ENCODE peak calls at places on chromosomes 3 and 15, in six cellular contexts. One of them, this sample, is unnamed.

GRCh38 chr15:27179789-27180188 is 208.8 kb downstream of the GABRG3 start:
- DNase-seq in kidney glomerular epithelial cell: no peak
- DNase-seq in lower leg skin: no peak
- DNase-seq in fibroblast of mammary gland: no peak
- DNase-seq in psoas muscle: no peak
- DNase-seq in activated T-helper 9 cell treated with anti-CD3 and anti-CD28 coated beads, Interleukin-2, amount 50 U/mL, for 16 hours: no peak
- DNase-seq in this sample: no peak

GRCh38 chr3:152196782-152197181 is 71.9 kb upstream of the MBNL1 start:
- DNase-seq in kidney glomerular epithelial cell: no peak
- DNase-seq in lower leg skin: no peak
- DNase-seq in fibroblast of mammary gland: no peak
- DNase-seq in psoas muscle: no peak
- DNase-seq in activated T-helper 9 cell treated with anti-CD3 and anti-CD28 coated beads, Interleukin-2, amount 50 U/mL, for 16 hours: no peak
- DNase-seq in this sample: no peak

GRCh38 chr3:87082806-87083440 is 92.0 kb upstream of the VGLL3 start:
- DNase-seq in kidney glomerular epithelial cell: peak; percentile 49
- DNase-seq in lower leg skin: peak; percentile 16
- DNase-seq in fibroblast of mammary gland: peak; percentile 78
- DNase-seq in psoas muscle: no peak
- DNase-seq in activated T-helper 9 cell treated with anti-CD3 and anti-CD28 coated beads, Interleukin-2, amount 50 U/mL, for 16 hours: no peak
- DNase-seq in this sample: no peak

GRCh38 chr3:32909999-32910398 is 41.4 kb upstream of the CCR4 start:
- DNase-seq in kidney glomerular epithelial cell: no peak
- DNase-seq in lower leg skin: no peak
- DNase-seq in fibroblast of mammary gland: no peak
- DNase-seq in psoas muscle: no peak
- DNase-seq in activated T-helper 9 cell treated with anti-CD3 and anti-CD28 coated beads, Interleukin-2, amount 50 U/mL, for 16 hours: no peak
- DNase-seq in this sample: no peak

GRCh38 chr3:134640872-134641470 is 9.9 kb downstream of the KY start:
- DNase-seq in kidney glomerular epithelial cell: peak; percentile 19
- DNase-seq in lower leg skin: no peak
- DNase-seq in fibroblast of mammary gland: peak; percentile 25
- DNase-seq in psoas muscle: no peak
- DNase-seq in activated T-helper 9 cell treated with anti-CD3 and anti-CD28 coated beads, Interleukin-2, amount 50 U/mL, for 16 hours: no peak
- DNase-seq in this sample: no peak

GRCh38 chr3:129473067-129473765 is 33.2 kb downstream of the IFT122 start:
- DNase-seq in kidney glomerular epithelial cell: no peak
- DNase-seq in lower leg skin: no peak
- DNase-seq in fibroblast of mammary gland: no peak
- DNase-seq in psoas muscle: no peak
- DNase-seq in activated T-helper 9 cell treated with anti-CD3 and anti-CD28 coated beads, Interleukin-2, amount 50 U/mL, for 16 hours: no peak
- DNase-seq in this sample: no peak

GRCh38 chr3:98733055-98733777 is 29.9 kb upstream of the ST3GAL6 start:
- DNase-seq in kidney glomerular epithelial cell: peak; percentile 12
- DNase-seq in lower leg skin: no peak
- DNase-seq in fibroblast of mammary gland: no peak
- DNase-seq in psoas muscle: peak; percentile 32
- DNase-seq in activated T-helper 9 cell treated with anti-CD3 and anti-CD28 coated beads, Interleukin-2, amount 50 U/mL, for 16 hours: no peak
- DNase-seq in this sample: peak; percentile 27

GRCh38 chr3:157856078-157856939 is 249.9 kb downstream of the SHOX2 start:
- DNase-seq in kidney glomerular epithelial cell: no peak
- DNase-seq in lower leg skin: no peak
- DNase-seq in fibroblast of mammary gland: peak; percentile 57
- DNase-seq in psoas muscle: no peak
- DNase-seq in activated T-helper 9 cell treated with anti-CD3 and anti-CD28 coated beads, Interleukin-2, amount 50 U/mL, for 16 hours: no peak
- DNase-seq in this sample: no peak

GRCh38 chr3:160183375-160184076 is 41.7 kb upstream of the C3orf80 start:
- DNase-seq in kidney glomerular epithelial cell: no peak
- DNase-seq in lower leg skin: no peak
- DNase-seq in fibroblast of mammary gland: peak; percentile 57
- DNase-seq in psoas muscle: no peak
- DNase-seq in activated T-helper 9 cell treated with anti-CD3 and anti-CD28 coated beads, Interleukin-2, amount 50 U/mL, for 16 hours: no peak
- DNase-seq in this sample: no peak

GRCh38 chr3:111669926-111670630 is 74.9 kb upstream of the ZBED2 start:
- DNase-seq in kidney glomerular epithelial cell: peak; percentile 13
- DNase-seq in lower leg skin: no peak
- DNase-seq in fibroblast of mammary gland: peak; percentile 34
- DNase-seq in psoas muscle: no peak
- DNase-seq in activated T-helper 9 cell treated with anti-CD3 and anti-CD28 coated beads, Interleukin-2, amount 50 U/mL, for 16 hours: no peak
- DNase-seq in this sample: no peak

GRCh38 chr3:152051501-152052404 is 178.3 kb downstream of the SUCNR1 start:
- DNase-seq in kidney glomerular epithelial cell: peak; percentile 43
- DNase-seq in lower leg skin: no peak
- DNase-seq in fibroblast of mammary gland: peak; percentile 45
- DNase-seq in psoas muscle: no peak
- DNase-seq in activated T-helper 9 cell treated with anti-CD3 and anti-CD28 coated beads, Interleukin-2, amount 50 U/mL, for 16 hours: no peak
- DNase-seq in this sample: no peak

GRCh38 chr3:156552973-156553372 is 1.9 kb downstream of the SSR3 start:
- DNase-seq in kidney glomerular epithelial cell: no peak
- DNase-seq in lower leg skin: no peak
- DNase-seq in fibroblast of mammary gland: no peak
- DNase-seq in psoas muscle: no peak
- DNase-seq in activated T-helper 9 cell treated with anti-CD3 and anti-CD28 coated beads, Interleukin-2, amount 50 U/mL, for 16 hours: no peak
- DNase-seq in this sample: no peak

GRCh38 chr3:32453346-32453745 is 49.3 kb downstream of the CMTM6 start:
- DNase-seq in kidney glomerular epithelial cell: peak; percentile 17
- DNase-seq in lower leg skin: no peak
- DNase-seq in fibroblast of mammary gland: peak; percentile 57
- DNase-seq in psoas muscle: no peak
- DNase-seq in activated T-helper 9 cell treated with anti-CD3 and anti-CD28 coated beads, Interleukin-2, amount 50 U/mL, for 16 hours: no peak
- DNase-seq in this sample: no peak

GRCh38 chr3:128487813-128488635 is 5.0 kb downstream of the GATA2 start:
- DNase-seq in kidney glomerular epithelial cell: peak; percentile 41
- DNase-seq in lower leg skin: peak; percentile 46
- DNase-seq in fibroblast of mammary gland: peak; percentile 65
- DNase-seq in psoas muscle: peak; percentile 84
- DNase-seq in activated T-helper 9 cell treated with anti-CD3 and anti-CD28 coated beads, Interleukin-2, amount 50 U/mL, for 16 hours: no peak
- DNase-seq in this sample: peak; percentile 85

GRCh38 chr3:61315874-61316273 is 64.6 kb upstream of the FHIT start:
- DNase-seq in kidney glomerular epithelial cell: peak; percentile 26
- DNase-seq in lower leg skin: no peak
- DNase-seq in fibroblast of mammary gland: peak; percentile 1
- DNase-seq in psoas muscle: no peak
- DNase-seq in activated T-helper 9 cell treated with anti-CD3 and anti-CD28 coated beads, Interleukin-2, amount 50 U/mL, for 16 hours: no peak
- DNase-seq in this sample: no peak

GRCh38 chr3:179882322-179882721 is 154.4 kb downstream of the PEX5L start:
- DNase-seq in kidney glomerular epithelial cell: no peak
- DNase-seq in lower leg skin: no peak
- DNase-seq in fibroblast of mammary gland: no peak
- DNase-seq in psoas muscle: no peak
- DNase-seq in activated T-helper 9 cell treated with anti-CD3 and anti-CD28 coated beads, Interleukin-2, amount 50 U/mL, for 16 hours: no peak
- DNase-seq in this sample: no peak

GRCh38 chr15:99006904-99007495 is 592 bp downstream of the PGPEP1L start:
- DNase-seq in kidney glomerular epithelial cell: no peak
- DNase-seq in lower leg skin: no peak
- DNase-seq in fibroblast of mammary gland: no peak
- DNase-seq in psoas muscle: no peak
- DNase-seq in activated T-helper 9 cell treated with anti-CD3 and anti-CD28 coated beads, Interleukin-2, amount 50 U/mL, for 16 hours: no peak
- DNase-seq in this sample: no peak

GRCh38 chr15:68442041-68442440 is 10.1 kb upstream of the ITGA11 start:
- DNase-seq in kidney glomerular epithelial cell: no peak
- DNase-seq in lower leg skin: peak; percentile 48
- DNase-seq in fibroblast of mammary gland: no peak
- DNase-seq in psoas muscle: no peak
- DNase-seq in activated T-helper 9 cell treated with anti-CD3 and anti-CD28 coated beads, Interleukin-2, amount 50 U/mL, for 16 hours: no peak
- DNase-seq in this sample: peak; percentile 64

GRCh38 chr3:152589644-152590043 is 245.3 kb upstream of the P2RY1 start:
- DNase-seq in kidney glomerular epithelial cell: no peak
- DNase-seq in lower leg skin: no peak
- DNase-seq in fibroblast of mammary gland: no peak
- DNase-seq in psoas muscle: no peak
- DNase-seq in activated T-helper 9 cell treated with anti-CD3 and anti-CD28 coated beads, Interleukin-2, amount 50 U/mL, for 16 hours: no peak
- DNase-seq in this sample: no peak

GRCh38 chr15:60479361-60479684 is 381 bp upstream of the ICE2 start:
- DNase-seq in kidney glomerular epithelial cell: no peak
- DNase-seq in lower leg skin: no peak
- DNase-seq in fibroblast of mammary gland: no peak
- DNase-seq in psoas muscle: no peak
- DNase-seq in activated T-helper 9 cell treated with anti-CD3 and anti-CD28 coated beads, Interleukin-2, amount 50 U/mL, for 16 hours: no peak
- DNase-seq in this sample: no peak

GRCh38 chr3:179297971-179298725 is 24.7 kb upstream of the ZNF639 start:
- DNase-seq in kidney glomerular epithelial cell: no peak
- DNase-seq in lower leg skin: no peak
- DNase-seq in fibroblast of mammary gland: no peak
- DNase-seq in psoas muscle: no peak
- DNase-seq in activated T-helper 9 cell treated with anti-CD3 and anti-CD28 coated beads, Interleukin-2, amount 50 U/mL, for 16 hours: no peak
- DNase-seq in this sample: no peak

GRCh38 chr3:11238057-11238456 is 34.1 kb upstream of the ATG7 start:
- DNase-seq in kidney glomerular epithelial cell: peak; percentile 26
- DNase-seq in lower leg skin: no peak
- DNase-seq in fibroblast of mammary gland: peak; percentile 87
- DNase-seq in psoas muscle: no peak
- DNase-seq in activated T-helper 9 cell treated with anti-CD3 and anti-CD28 coated beads, Interleukin-2, amount 50 U/mL, for 16 hours: no peak
- DNase-seq in this sample: no peak

GRCh38 chr3:183857863-183858262 is 26.8 kb downstream of the PARL start:
- DNase-seq in kidney glomerular epithelial cell: no peak
- DNase-seq in lower leg skin: no peak
- DNase-seq in fibroblast of mammary gland: no peak
- DNase-seq in psoas muscle: no peak
- DNase-seq in activated T-helper 9 cell treated with anti-CD3 and anti-CD28 coated beads, Interleukin-2, amount 50 U/mL, for 16 hours: no peak
- DNase-seq in this sample: no peak

GRCh38 chr3:101809178-101810022 is 30.4 kb downstream of the NXPE3 start:
- DNase-seq in kidney glomerular epithelial cell: peak; percentile 48
- DNase-seq in lower leg skin: no peak
- DNase-seq in fibroblast of mammary gland: peak; percentile 60
- DNase-seq in psoas muscle: no peak
- DNase-seq in activated T-helper 9 cell treated with anti-CD3 and anti-CD28 coated beads, Interleukin-2, amount 50 U/mL, for 16 hours: no peak
- DNase-seq in this sample: no peak

GRCh38 chr15:73906346-73907017 is 19.8 kb upstream of the LOXL1 start:
- DNase-seq in kidney glomerular epithelial cell: no peak
- DNase-seq in lower leg skin: no peak
- DNase-seq in fibroblast of mammary gland: peak; percentile 75
- DNase-seq in psoas muscle: no peak
- DNase-seq in activated T-helper 9 cell treated with anti-CD3 and anti-CD28 coated beads, Interleukin-2, amount 50 U/mL, for 16 hours: no peak
- DNase-seq in this sample: no peak

GRCh38 chr3:54123538-54124196 is 1.3 kb downstream of the CACNA2D3 start:
- DNase-seq in kidney glomerular epithelial cell: peak; percentile 12
- DNase-seq in lower leg skin: no peak
- DNase-seq in fibroblast of mammary gland: no peak
- DNase-seq in psoas muscle: no peak
- DNase-seq in activated T-helper 9 cell treated with anti-CD3 and anti-CD28 coated beads, Interleukin-2, amount 50 U/mL, for 16 hours: no peak
- DNase-seq in this sample: no peak

GRCh38 chr3:101333883-101334282 is 13.5 kb upstream of the IMPG2 start:
- DNase-seq in kidney glomerular epithelial cell: no peak
- DNase-seq in lower leg skin: no peak
- DNase-seq in fibroblast of mammary gland: no peak
- DNase-seq in psoas muscle: no peak
- DNase-seq in activated T-helper 9 cell treated with anti-CD3 and anti-CD28 coated beads, Interleukin-2, amount 50 U/mL, for 16 hours: no peak
- DNase-seq in this sample: no peak

GRCh38 chr3:121974601-121975111 is 47.4 kb downstream of the ILDR1 start:
- DNase-seq in kidney glomerular epithelial cell: no peak
- DNase-seq in lower leg skin: no peak
- DNase-seq in fibroblast of mammary gland: peak; percentile 7
- DNase-seq in psoas muscle: no peak
- DNase-seq in activated T-helper 9 cell treated with anti-CD3 and anti-CD28 coated beads, Interleukin-2, amount 50 U/mL, for 16 hours: no peak
- DNase-seq in this sample: no peak

GRCh38 chr3:58041826-58042324 is 33.7 kb downstream of the FLNB start:
- DNase-seq in kidney glomerular epithelial cell: peak; percentile 68
- DNase-seq in lower leg skin: no peak
- DNase-seq in fibroblast of mammary gland: peak; percentile 44
- DNase-seq in psoas muscle: no peak
- DNase-seq in activated T-helper 9 cell treated with anti-CD3 and anti-CD28 coated beads, Interleukin-2, amount 50 U/mL, for 16 hours: no peak
- DNase-seq in this sample: no peak

GRCh38 chr3:105827959-105828358 is 40.9 kb downstream of the CBLB start:
- DNase-seq in kidney glomerular epithelial cell: peak; percentile 53
- DNase-seq in lower leg skin: peak; percentile 33
- DNase-seq in fibroblast of mammary gland: peak; percentile 97
- DNase-seq in psoas muscle: no peak
- DNase-seq in activated T-helper 9 cell treated with anti-CD3 and anti-CD28 coated beads, Interleukin-2, amount 50 U/mL, for 16 hours: no peak
- DNase-seq in this sample: peak; percentile 53

GRCh38 chr15:41790756-41791546 is 16.7 kb downstream of the MAPKBP1 start:
- DNase-seq in kidney glomerular epithelial cell: peak; percentile 73
- DNase-seq in lower leg skin: no peak
- DNase-seq in fibroblast of mammary gland: peak; percentile 66
- DNase-seq in psoas muscle: no peak
- DNase-seq in activated T-helper 9 cell treated with anti-CD3 and anti-CD28 coated beads, Interleukin-2, amount 50 U/mL, for 16 hours: no peak
- DNase-seq in this sample: no peak

GRCh38 chr3:61559108-61559731 is 2.2 kb upstream of the PTPRG start:
- DNase-seq in kidney glomerular epithelial cell: no peak
- DNase-seq in lower leg skin: no peak
- DNase-seq in fibroblast of mammary gland: peak; percentile 35
- DNase-seq in psoas muscle: no peak
- DNase-seq in activated T-helper 9 cell treated with anti-CD3 and anti-CD28 coated beads, Interleukin-2, amount 50 U/mL, for 16 hours: no peak
- DNase-seq in this sample: no peak

GRCh38 chr3:179146911-179147570 is 1.1 kb upstream of the PIK3CA start:
- DNase-seq in kidney glomerular epithelial cell: peak; percentile 75
- DNase-seq in lower leg skin: peak; percentile 33
- DNase-seq in fibroblast of mammary gland: peak; percentile 76
- DNase-seq in psoas muscle: no peak
- DNase-seq in activated T-helper 9 cell treated with anti-CD3 and anti-CD28 coated beads, Interleukin-2, amount 50 U/mL, for 16 hours: no peak
- DNase-seq in this sample: no peak

GRCh38 chr3:28186748-28187147 is 54.7 kb upstream of the CMC1 start:
- DNase-seq in kidney glomerular epithelial cell: no peak
- DNase-seq in lower leg skin: no peak
- DNase-seq in fibroblast of mammary gland: no peak
- DNase-seq in psoas muscle: no peak
- DNase-seq in activated T-helper 9 cell treated with anti-CD3 and anti-CD28 coated beads, Interleukin-2, amount 50 U/mL, for 16 hours: no peak
- DNase-seq in this sample: no peak

GRCh38 chr3:42590989-42591756 is 513 bp downstream of the SS18L2 start:
- DNase-seq in kidney glomerular epithelial cell: no peak
- DNase-seq in lower leg skin: no peak
- DNase-seq in fibroblast of mammary gland: peak; percentile 14
- DNase-seq in psoas muscle: peak; percentile 13
- DNase-seq in activated T-helper 9 cell treated with anti-CD3 and anti-CD28 coated beads, Interleukin-2, amount 50 U/mL, for 16 hours: no peak
- DNase-seq in this sample: no peak

GRCh38 chr3:5348229-5348628 is 160.7 kb downstream of the EDEM1 start:
- DNase-seq in kidney glomerular epithelial cell: no peak
- DNase-seq in lower leg skin: no peak
- DNase-seq in fibroblast of mammary gland: no peak
- DNase-seq in psoas muscle: no peak
- DNase-seq in activated T-helper 9 cell treated with anti-CD3 and anti-CD28 coated beads, Interleukin-2, amount 50 U/mL, for 16 hours: no peak
- DNase-seq in this sample: no peak

GRCh38 chr15:35289029-35289617 is 204.0 kb upstream of the NANOGP8 start:
- DNase-seq in kidney glomerular epithelial cell: peak; percentile 55
- DNase-seq in lower leg skin: no peak
- DNase-seq in fibroblast of mammary gland: peak; percentile 80
- DNase-seq in psoas muscle: no peak
- DNase-seq in activated T-helper 9 cell treated with anti-CD3 and anti-CD28 coated beads, Interleukin-2, amount 50 U/mL, for 16 hours: no peak
- DNase-seq in this sample: no peak